ENCODE peak calls at places on chromosomes 3 and 15, in four cellular contexts. W, K, T and H are unnamed samples.

GRCh38 chr3:166085164-166085830 is 248.1 kb upstream of the BCHE start:
- DNase-seq in W (no peak), K (no peak), T (no peak), H (no peak)

GRCh38 chr3:198107840-198108734 is 148.1 kb downstream of the LMLN start:
- DNase-seq in W (peak), K (no peak), T (peak), H (no peak)

GRCh38 chr15:49468440-49468839 is 45.4 kb downstream of the FGF7 start:
- DNase-seq in W (peak), K (no peak), T (no peak), H (no peak)

GRCh38 chr3:99846472-99846871 is 28.8 kb downstream of the CMSS1 start:
- DNase-seq in W (peak), K (no peak), T (no peak), H (peak)

GRCh38 chr3:188049890-188050530 is 103.9 kb upstream of the LPP start:
- DNase-seq in W (no peak), K (no peak), T (no peak), H (no peak)

GRCh38 chr15:69604050-69604378 is 151.4 kb downstream of the RPLP1 start:
- DNase-seq in W (no peak), K (no peak), T (no peak), H (no peak)

GRCh38 chr15:31387483-31388118 is 61.0 kb downstream of the KLF13 start:
- DNase-seq in W (peak), K (no peak), T (no peak), H (no peak)

GRCh38 chr15:58260911-58261267 is 122.7 kb downstream of the AQP9 start:
- DNase-seq in W (peak), K (no peak), T (no peak), H (no peak)

GRCh38 chr15:50180091-50180490 is 1.9 kb upstream of the SLC27A2 start:
- DNase-seq in W (no peak), K (no peak), T (no peak), H (no peak)

GRCh38 chr3:179318876-179319275 is 4.0 kb upstream of the ZNF639 start:
- DNase-seq in W (no peak), K (no peak), T (no peak), H (no peak)

GRCh38 chr3:123693584-123693983 is 108.7 kb upstream of the HACD2 start:
- DNase-seq in W (no peak), K (no peak), T (no peak), H (no peak)

GRCh38 chr3:123695731-123696640 is 111.1 kb upstream of the HACD2 start:
- DNase-seq in W (no peak), K (no peak), T (no peak), H (peak)

GRCh38 chr3:123695152-123695551 is 110.3 kb upstream of the HACD2 start:
- DNase-seq in W (no peak), K (no peak), T (no peak), H (peak)

GRCh38 chr3:123692671-123693070 is 107.8 kb upstream of the HACD2 start:
- DNase-seq in W (no peak), K (no peak), T (no peak), H (no peak)

DNA sequence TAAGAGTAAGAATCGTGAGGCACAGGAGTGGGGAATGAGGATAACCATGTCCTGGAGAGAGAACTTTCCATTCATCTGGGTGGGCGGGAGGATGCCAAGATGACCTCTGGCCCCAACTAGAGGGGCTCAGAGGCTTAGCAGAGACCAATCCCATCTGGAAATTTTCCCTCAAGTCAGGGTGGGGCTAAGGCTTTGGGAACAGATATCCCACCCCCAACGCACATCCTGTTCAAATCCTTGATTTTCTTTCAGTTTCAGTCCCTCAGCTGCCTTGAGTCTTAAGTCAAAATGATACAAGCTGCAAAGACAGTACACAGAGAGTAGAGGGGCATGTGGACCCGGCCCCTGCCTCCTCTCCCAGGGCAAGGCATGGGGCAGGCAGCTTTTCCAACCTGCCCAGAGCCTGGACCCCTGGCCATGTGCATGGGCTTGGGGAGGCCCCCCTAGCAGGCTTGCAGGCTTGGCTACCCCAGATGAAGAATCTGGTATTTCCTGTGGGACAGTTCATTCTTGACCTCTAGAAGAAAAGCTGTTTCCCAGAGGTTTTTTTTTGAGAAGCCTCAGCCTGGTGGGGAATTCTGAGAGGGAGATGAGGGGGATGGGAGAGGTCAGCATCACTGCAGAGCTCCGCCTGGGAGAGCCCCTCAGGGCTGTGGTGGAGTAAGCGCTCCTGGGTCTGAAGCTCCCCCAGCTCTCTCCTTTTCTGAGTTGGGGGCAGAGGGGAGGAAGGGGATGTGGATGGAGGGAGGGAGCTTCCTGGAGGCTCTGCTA is 109.7 kb upstream of the HACD2 start:
- DNase-seq in W (peak), K (no peak), T (no peak), H (peak)
- H3K4me3 ChIP-seq in W (no peak), K (no peak), T (no peak), H (no peak)

DNA sequence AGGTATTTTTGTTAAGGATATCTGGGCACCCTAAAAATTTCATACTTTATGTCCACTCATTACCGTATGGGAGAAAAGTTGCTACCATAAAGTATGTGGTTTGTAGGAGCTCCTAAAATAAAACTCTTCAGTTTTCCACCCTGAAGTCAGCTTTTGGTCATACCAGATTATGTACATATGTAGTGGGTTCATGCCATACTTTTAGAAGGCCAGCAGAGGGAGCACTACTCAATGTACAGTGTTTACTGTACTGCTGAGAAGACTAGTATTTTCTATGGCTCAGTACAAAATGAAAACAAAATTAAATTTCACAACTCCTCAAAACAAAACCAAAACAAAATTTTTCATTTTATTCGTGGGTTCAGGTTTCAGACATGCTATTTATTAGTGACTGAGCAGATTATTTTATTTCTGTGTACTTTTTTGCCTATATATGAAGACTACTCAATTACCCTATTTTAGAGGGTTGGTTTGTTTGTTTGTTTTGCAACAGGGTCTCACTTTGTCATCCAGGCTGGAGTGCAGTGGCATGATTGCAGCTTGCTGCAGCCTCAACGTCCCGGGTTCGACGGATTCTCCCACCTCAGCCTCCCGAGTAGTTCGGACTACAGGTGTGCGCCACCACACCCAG is 24.3 kb downstream of the NXPE3 start:
- DNase-seq in W (peak), K (no peak), T (peak), H (peak)
- TF ChIP-seq FOS in W (no peak), K (no peak), T (no peak), H (no peak)

GRCh38 chr3:149282836-149283235 is 50.6 kb downstream of the TM4SF18 start:
- DNase-seq in W (no peak), K (no peak), T (no peak), H (no peak)
- H3K4me3 ChIP-seq in W (no peak), K (no peak), T (no peak), H (no peak)

GRCh38 chr3:8734137-8734878 is 706 bp downstream of the CAV3 start:
- DNase-seq in W (no peak), K (no peak), T (no peak), H (no peak)

GRCh38 chr3:8732413-8732812 is 1.2 kb upstream of the CAV3 start:
- DNase-seq in W (no peak), K (no peak), T (no peak), H (no peak)

GRCh38 chr3:8734908-8735307 is 1.3 kb downstream of the CAV3 start:
- DNase-seq in W (no peak), K (no peak), T (no peak), H (no peak)

GRCh38 chr3:8730641-8731040 is 3.0 kb upstream of the CAV3 start:
- DNase-seq in W (peak), K (no peak), T (no peak), H (no peak)

DNA sequence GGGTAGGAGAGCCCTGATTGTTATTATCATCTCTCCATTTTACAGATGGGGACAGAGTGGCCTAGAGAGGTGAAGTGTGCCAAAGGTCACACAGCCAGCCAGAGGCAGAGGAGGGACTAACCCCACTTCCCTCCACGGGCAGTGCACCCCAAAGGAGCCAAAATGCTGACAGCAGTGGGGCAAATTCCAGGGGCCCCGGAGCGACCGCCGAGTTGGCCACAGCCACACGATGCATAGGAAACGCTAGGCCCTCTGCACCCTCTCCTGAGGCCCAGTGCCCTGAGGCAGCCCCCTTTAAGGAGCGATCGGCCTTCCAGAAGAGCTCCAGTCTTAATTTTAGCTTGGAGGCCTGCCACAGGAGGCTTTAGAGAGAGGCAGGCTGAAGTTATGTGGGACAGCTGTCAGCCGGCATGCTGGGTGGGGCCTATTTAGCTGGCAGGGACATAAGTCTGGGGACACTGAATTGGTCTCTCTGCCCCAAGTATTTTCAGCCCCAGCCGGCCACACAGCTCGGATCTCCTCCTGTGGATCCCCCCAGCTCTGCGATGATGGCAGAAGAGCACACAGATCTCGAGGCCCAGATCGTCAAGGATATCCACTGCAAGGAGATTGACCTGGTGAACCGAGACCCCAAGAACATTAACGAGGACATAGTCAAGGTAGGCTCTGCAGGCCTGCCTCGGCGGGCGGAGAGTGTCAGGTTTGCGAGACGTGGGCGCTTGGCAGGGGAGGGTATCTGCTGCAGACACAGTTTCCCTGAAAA is at the start of gene CAV3:
- DNase-seq in W (no peak), K (no peak), T (no peak), H (no peak)
- TF ChIP-seq FOS in W (no peak), K (no peak), T (no peak), H (no peak)

DNA sequence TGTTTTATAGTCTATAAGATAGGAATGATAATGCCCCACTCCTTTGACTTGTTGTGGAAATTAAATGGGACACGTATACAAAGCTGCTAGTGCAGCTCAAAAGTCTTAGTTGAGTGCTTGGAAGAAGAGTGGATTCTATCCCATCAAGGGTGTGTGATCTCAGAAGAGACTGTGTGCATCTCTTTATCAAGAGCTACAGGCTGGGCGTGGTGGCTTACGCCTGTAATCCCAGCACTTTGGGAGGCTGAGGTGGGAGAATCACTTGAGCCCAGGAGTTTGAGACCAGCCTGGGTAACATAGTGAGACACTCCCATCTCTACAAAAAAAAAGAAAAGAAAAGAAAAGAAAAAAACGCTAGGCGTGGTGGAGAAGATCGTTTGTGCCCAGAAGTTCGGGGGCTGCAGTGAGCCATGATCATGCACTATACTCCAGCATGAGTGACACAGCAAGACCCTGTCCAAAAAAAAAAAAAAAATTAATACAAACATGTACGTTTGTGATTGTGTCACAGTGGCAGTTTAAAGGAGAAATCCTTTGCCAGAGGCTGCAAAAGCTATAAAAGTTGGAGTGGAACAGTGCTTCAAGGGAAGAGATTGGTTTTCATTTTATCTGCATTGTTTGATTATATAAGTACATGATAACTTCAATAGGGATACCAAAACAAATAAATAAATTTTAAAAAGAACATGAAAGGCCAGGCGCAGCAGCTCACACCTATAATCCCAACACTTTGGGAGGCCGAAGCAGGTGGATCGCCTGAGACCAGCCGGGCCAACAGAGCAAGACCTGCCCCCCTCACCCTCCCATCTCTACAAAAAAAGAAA is 895 bp upstream of the DIS3L start:
- DNase-seq in W (no peak), K (no peak), T (peak), H (no peak)
- H3K4me3 ChIP-seq in W (no peak), K (peak), T (peak), H (no peak)

GRCh38 chr15:74403981-74404563 is 29.7 kb downstream of the SEMA7A start:
- DNase-seq in W (no peak), K (peak), T (no peak), H (no peak)
- TF ChIP-seq FOS in W (no peak), K (no peak), T (no peak), H (no peak)

DNA sequence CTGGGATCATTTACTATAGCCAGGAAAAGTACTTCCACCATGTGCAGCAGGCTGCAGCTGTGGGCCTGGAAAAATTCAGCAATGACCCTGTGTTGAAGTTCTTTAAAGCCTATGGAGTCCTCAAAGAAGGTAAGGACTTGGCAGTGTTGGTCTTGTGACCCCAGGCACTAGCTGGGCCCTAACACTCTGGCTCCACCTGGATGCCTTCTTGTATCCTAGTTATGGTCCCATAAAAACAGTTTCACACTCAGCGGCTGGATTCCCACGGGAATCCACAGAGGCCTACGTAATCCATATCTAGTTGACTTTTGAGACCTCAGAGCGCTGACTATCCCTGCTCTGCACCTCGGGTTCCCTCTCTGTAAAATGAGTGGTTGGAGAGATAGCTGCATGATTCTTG is 1.6 kb downstream of the TTC21A start:
- DNase-seq in W (no peak), K (no peak), T (no peak), H (no peak)
- H3K4me3 ChIP-seq in W (no peak), K (no peak), T (no peak), H (no peak)

DNA sequence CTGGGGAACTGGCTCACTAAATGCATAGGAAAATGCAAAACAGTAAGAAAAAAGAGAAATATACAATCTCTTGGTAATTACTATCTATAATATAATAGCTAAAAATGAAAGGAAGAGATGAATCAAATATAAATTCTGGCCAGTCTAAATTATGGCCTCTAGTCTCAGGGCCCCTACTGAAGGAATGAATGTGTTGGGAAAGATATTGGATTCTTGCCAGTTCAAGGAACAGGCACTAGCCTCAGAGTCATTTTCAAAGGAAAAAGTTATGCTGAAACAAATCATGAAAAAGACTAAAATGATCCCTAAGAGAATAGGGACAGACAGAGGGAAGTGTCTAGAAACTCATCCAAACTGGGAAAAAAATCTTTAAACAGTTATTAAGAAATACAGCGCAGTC is 62.4 kb downstream of the C3orf80 start:
- DNase-seq in W (no peak), K (no peak), T (no peak), H (no peak)
- TF ChIP-seq FOS in W (no peak), K (no peak), T (no peak), H (no peak)

DNA sequence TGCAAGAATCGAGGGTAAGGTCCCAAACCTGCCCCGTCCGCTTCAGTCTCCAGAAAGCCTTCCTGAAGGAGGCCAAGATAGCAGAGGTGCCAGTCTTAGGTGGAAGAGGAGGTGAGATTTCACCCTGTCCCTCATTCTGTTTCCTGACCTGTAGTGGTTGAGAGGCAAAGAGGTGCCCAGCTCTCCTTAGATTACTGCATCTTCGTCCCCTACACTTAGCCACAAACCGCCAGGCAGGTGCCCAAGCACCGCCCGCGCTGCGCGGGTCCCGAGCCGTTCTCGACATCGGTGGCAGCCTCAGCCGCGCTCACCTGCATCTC is 23.8 kb upstream of the POLG start:
- DNase-seq in W (no peak), K (no peak), T (no peak), H (no peak)
- H3K4me3 ChIP-seq in W (no peak), K (no peak), T (peak), H (no peak)

GRCh38 chr15:99124641-99125040 is 19.8 kb downstream of the SYNM start:
- DNase-seq in W (no peak), K (no peak), T (no peak), H (no peak)

GRCh38 chr15:99125061-99125990 is 20.4 kb downstream of the SYNM start:
- DNase-seq in W (no peak), K (no peak), T (no peak), H (peak)

GRCh38 chr15:99122831-99123705 is 18.2 kb downstream of the SYNM start:
- DNase-seq in W (no peak), K (no peak), T (no peak), H (peak)

GRCh38 chr15:99121691-99122410 is 17.0 kb downstream of the SYNM start:
- DNase-seq in W (no peak), K (no peak), T (no peak), H (peak)

GRCh38 chr15:99123706-99124451 is 19.0 kb downstream of the SYNM start:
- DNase-seq in W (peak), K (no peak), T (no peak), H (peak)
- TF ChIP-seq FOS in W (peak), K (no peak), T (no peak), H (peak)